ENCODE peak calls at places on chromosomes 5 and 9, in eight cellular contexts. One of them, this sample, is unnamed.

GRCh38 chr5:427415-428087 is 15.4 kb upstream of the EXOC3 start:
- DNase-seq in HT-29: no peak
- DNase-seq in hypothalamus: no peak
- DNase-seq in fibroblast of mammary gland: no peak
- DNase-seq in C1 segment of cervical spinal cord: no peak
- DNase-seq in stimulated activated CD8-positive, alpha-beta memory T cell treated with anti-CD3 and anti-CD28 coated beads, Interleukin-12 subunit alpha, Interleukin-12 subunit beta, amount 100 ng/mL, for 4 hours: no peak
- DNase-seq in posterior cingulate gyrus: no peak
- DNase-seq in MM.1S: no peak
- DNase-seq in this sample: no peak

GRCh38 chr5:157252741-157253465 is 13.0 kb upstream of the CYFIP2 start:
- DNase-seq in stimulated activated CD8-positive, alpha-beta memory T cell treated with anti-CD3 and anti-CD28 coated beads, Interleukin-12 subunit alpha, Interleukin-12 subunit beta, amount 100 ng/mL, for 4 hours: peak
- DNase-seq in fibroblast of mammary gland: peak
- DNase-seq in HT-29: no peak
- DNase-seq in hypothalamus: no peak
- DNase-seq in C1 segment of cervical spinal cord: no peak
- DNase-seq in MM.1S: peak
- DNase-seq in posterior cingulate gyrus: no peak
- DNase-seq in this sample: no peak

GRCh38 chr5:111254613-111255012 is 30.4 kb downstream of the CAMK4 start:
- DNase-seq in MM.1S: peak
- DNase-seq in stimulated activated CD8-positive, alpha-beta memory T cell treated with anti-CD3 and anti-CD28 coated beads, Interleukin-12 subunit alpha, Interleukin-12 subunit beta, amount 100 ng/mL, for 4 hours: peak
- DNase-seq in hypothalamus: no peak
- DNase-seq in HT-29: no peak
- DNase-seq in C1 segment of cervical spinal cord: no peak
- DNase-seq in posterior cingulate gyrus: no peak
- DNase-seq in fibroblast of mammary gland: peak
- DNase-seq in this sample: no peak

GRCh38 chr9:92402359-92402758 is 2.0 kb downstream of the OGN start:
- DNase-seq in hypothalamus: no peak
- DNase-seq in posterior cingulate gyrus: no peak
- DNase-seq in fibroblast of mammary gland: no peak
- DNase-seq in stimulated activated CD8-positive, alpha-beta memory T cell treated with anti-CD3 and anti-CD28 coated beads, Interleukin-12 subunit alpha, Interleukin-12 subunit beta, amount 100 ng/mL, for 4 hours: no peak
- DNase-seq in HT-29: no peak
- DNase-seq in MM.1S: no peak
- DNase-seq in C1 segment of cervical spinal cord: no peak
- DNase-seq in this sample: no peak

GRCh38 chr9:127162567-127163365 is 40.3 kb upstream of the ANGPTL2 start:
- DNase-seq in C1 segment of cervical spinal cord: no peak
- DNase-seq in HT-29: no peak
- DNase-seq in stimulated activated CD8-positive, alpha-beta memory T cell treated with anti-CD3 and anti-CD28 coated beads, Interleukin-12 subunit alpha, Interleukin-12 subunit beta, amount 100 ng/mL, for 4 hours: no peak
- DNase-seq in fibroblast of mammary gland: no peak
- DNase-seq in hypothalamus: no peak
- DNase-seq in MM.1S: no peak
- DNase-seq in posterior cingulate gyrus: no peak
- DNase-seq in this sample: no peak

GRCh38 chr5:5572010-5572982 is 149.8 kb downstream of the ICE1 start:
- DNase-seq in C1 segment of cervical spinal cord: no peak
- DNase-seq in HT-29: no peak
- DNase-seq in fibroblast of mammary gland: peak
- DNase-seq in stimulated activated CD8-positive, alpha-beta memory T cell treated with anti-CD3 and anti-CD28 coated beads, Interleukin-12 subunit alpha, Interleukin-12 subunit beta, amount 100 ng/mL, for 4 hours: no peak
- DNase-seq in hypothalamus: no peak
- DNase-seq in posterior cingulate gyrus: peak
- DNase-seq in MM.1S: no peak
- DNase-seq in this sample: no peak

GRCh38 chr9:15738011-15738410 is 185.2 kb downstream of the CCDC171 start:
- DNase-seq in C1 segment of cervical spinal cord: no peak
- DNase-seq in stimulated activated CD8-positive, alpha-beta memory T cell treated with anti-CD3 and anti-CD28 coated beads, Interleukin-12 subunit alpha, Interleukin-12 subunit beta, amount 100 ng/mL, for 4 hours: no peak
- DNase-seq in hypothalamus: no peak
- DNase-seq in MM.1S: no peak
- DNase-seq in fibroblast of mammary gland: peak
- DNase-seq in HT-29: no peak
- DNase-seq in posterior cingulate gyrus: no peak
- DNase-seq in this sample: no peak

GRCh38 chr9:101427957-101428655 is 7.5 kb downstream of the ALDOB start:
- DNase-seq in posterior cingulate gyrus: no peak
- DNase-seq in stimulated activated CD8-positive, alpha-beta memory T cell treated with anti-CD3 and anti-CD28 coated beads, Interleukin-12 subunit alpha, Interleukin-12 subunit beta, amount 100 ng/mL, for 4 hours: no peak
- DNase-seq in hypothalamus: no peak
- DNase-seq in MM.1S: peak
- DNase-seq in fibroblast of mammary gland: no peak
- DNase-seq in C1 segment of cervical spinal cord: no peak
- DNase-seq in HT-29: peak
- DNase-seq in this sample: no peak

GRCh38 chr5:74241751-74242140 is 398.8 kb downstream of the ENC1 start:
- DNase-seq in C1 segment of cervical spinal cord: no peak
- DNase-seq in fibroblast of mammary gland: no peak
- DNase-seq in HT-29: peak
- DNase-seq in MM.1S: peak
- DNase-seq in stimulated activated CD8-positive, alpha-beta memory T cell treated with anti-CD3 and anti-CD28 coated beads, Interleukin-12 subunit alpha, Interleukin-12 subunit beta, amount 100 ng/mL, for 4 hours: no peak
- DNase-seq in posterior cingulate gyrus: no peak
- DNase-seq in hypothalamus: no peak
- DNase-seq in this sample: no peak

GRCh38 chr9:137167752-137168574 is 1.9 kb downstream of the LRRC26 start:
- DNase-seq in MM.1S: no peak
- DNase-seq in hypothalamus: no peak
- DNase-seq in fibroblast of mammary gland: no peak
- DNase-seq in HT-29: no peak
- DNase-seq in stimulated activated CD8-positive, alpha-beta memory T cell treated with anti-CD3 and anti-CD28 coated beads, Interleukin-12 subunit alpha, Interleukin-12 subunit beta, amount 100 ng/mL, for 4 hours: no peak
- DNase-seq in posterior cingulate gyrus: no peak
- DNase-seq in C1 segment of cervical spinal cord: no peak
- DNase-seq in this sample: no peak

GRCh38 chr9:126108240-126108639 is 218.4 kb upstream of the MVB12B start:
- DNase-seq in posterior cingulate gyrus: no peak
- DNase-seq in stimulated activated CD8-positive, alpha-beta memory T cell treated with anti-CD3 and anti-CD28 coated beads, Interleukin-12 subunit alpha, Interleukin-12 subunit beta, amount 100 ng/mL, for 4 hours: no peak
- DNase-seq in hypothalamus: no peak
- DNase-seq in MM.1S: no peak
- DNase-seq in C1 segment of cervical spinal cord: no peak
- DNase-seq in fibroblast of mammary gland: no peak
- DNase-seq in HT-29: no peak
- DNase-seq in this sample: no peak

GRCh38 chr9:131731237-131731995 is 8.5 kb downstream of the RAPGEF1 start:
- DNase-seq in C1 segment of cervical spinal cord: no peak
- DNase-seq in stimulated activated CD8-positive, alpha-beta memory T cell treated with anti-CD3 and anti-CD28 coated beads, Interleukin-12 subunit alpha, Interleukin-12 subunit beta, amount 100 ng/mL, for 4 hours: no peak
- DNase-seq in fibroblast of mammary gland: peak
- DNase-seq in HT-29: no peak
- DNase-seq in posterior cingulate gyrus: no peak
- DNase-seq in hypothalamus: no peak
- DNase-seq in MM.1S: peak
- DNase-seq in this sample: no peak

This sample was measured in nucleus accumbens.